ENCODE peak calls at places on chromosomes 2 and 18, in six cellular contexts. F is IMR-90, D is neuronal stem cell, R is mesenchymal stem cell, B is trophoblast cell, V is H1. O is an unnamed sample.

GRCh38 chr2:177396630-177397460 is 4.3 kb downstream of the AGPS start:
- DNase-seq in F (peak; percentile 69), D (no peak), R (peak; percentile 71), B (peak; percentile 50), V (no peak), O (peak; percentile 51)

GRCh38 chr2:128722469-128722868 is 403.8 kb upstream of the HS6ST1 start:
- DNase-seq in F (no peak), D (no peak), R (no peak), B (no peak), V (no peak), O (no peak)

GRCh38 chr18:21444465-21445023 is 156.0 kb downstream of the ESCO1 start:
- DNase-seq in F (peak; percentile 59), D (peak; percentile 32), R (peak; percentile 66), B (peak; percentile 66), V (no peak), O (peak; percentile 71)

GRCh38 chr2:99507964-99508818 is 18.4 kb upstream of the REV1 start:
- DNase-seq in F (no peak), D (no peak), R (no peak), B (no peak), V (no peak), O (no peak)

GRCh38 chr2:68993660-68994059 is 19.2 kb downstream of the GKN1 start:
- DNase-seq in F (no peak), D (no peak), R (no peak), B (no peak), V (no peak), O (no peak)

GRCh38 chr2:112493858-112494648 is 12.1 kb downstream of the TTL start:
- DNase-seq in F (peak; percentile 71), D (no peak), R (peak; percentile 76), B (peak; percentile 31), V (no peak), O (peak; percentile 18)

GRCh38 chr2:100036020-100036419 is 106.4 kb downstream of the AFF3 start:
- DNase-seq in F (no peak), D (no peak), R (no peak), B (no peak), V (no peak), O (no peak)

GRCh38 chr2:227793148-227793722 is 20.4 kb upstream of the CCL20 start:
- DNase-seq in F (no peak), D (no peak), R (peak; percentile 10), B (no peak), V (no peak), O (no peak)

GRCh38 chr2:200319587-200320337 is 13.3 kb downstream of the SPATS2L start:
- DNase-seq in F (peak; percentile 83), D (no peak), R (peak; percentile 78), B (peak; percentile 46), V (no peak), O (peak; percentile 69)

GRCh38 chr18:34787931-34788532 is 77.9 kb downstream of the DTNA start:
- DNase-seq in F (peak; percentile 69), D (peak; percentile 58), R (peak; percentile 62), B (peak; percentile 89), V (no peak), O (peak; percentile 70)

GRCh38 chr2:227164745-227165350 is 424 bp downstream of the COL4A3 start:
- DNase-seq in F (no peak), D (peak; percentile 17), R (no peak), B (peak; percentile 13), V (no peak), O (peak; percentile 46)

GRCh38 chr2:68807821-68808266 is 63.4 kb downstream of the BMP10 start:
- DNase-seq in F (peak; percentile 12), D (no peak), R (peak; percentile 51), B (peak; percentile 74), V (no peak), O (peak; percentile 19)

GRCh38 chr2:160730296-160730995 is 236.8 kb upstream of the RBMS1 start:
- DNase-seq in F (no peak), D (no peak), R (no peak), B (peak; percentile 48), V (no peak), O (peak; percentile 75)

GRCh38 chr2:27888790-27889189 is 1.4 kb downstream of the RBKS start:
- DNase-seq in F (peak; percentile 28), D (no peak), R (no peak), B (no peak), V (no peak), O (no peak)

GRCh38 chr18:57446322-57446721 is 11.1 kb downstream of the ONECUT2 start:
- DNase-seq in F (peak; percentile 4), D (no peak), R (no peak), B (peak; percentile 45), V (peak; percentile 77), O (peak; percentile 53)

GRCh38 chr18:76348267-76349066 is 146.6 kb downstream of the ZNF516 start:
- DNase-seq in F (no peak), D (no peak), R (no peak), B (no peak), V (no peak), O (peak; percentile 16)

GRCh38 chr2:120231564-120231973 is 8.4 kb upstream of the TMEM185B start:
- DNase-seq in F (no peak), D (no peak), R (no peak), B (no peak), V (no peak), O (no peak)

GRCh38 chr18:36187138-36187825 is at the start of gene MOCOS:
- DNase-seq in F (peak; percentile 42), D (peak; percentile 61), R (peak; percentile 67), B (peak; percentile 85), V (peak; percentile 94), O (peak; percentile 73)

GRCh38 chr2:65186872-65187851 is 40.5 kb upstream of the ACTR2 start:
- DNase-seq in F (peak; percentile 75), D (peak; percentile 68), R (peak; percentile 80), B (peak; percentile 92), V (peak; percentile 85), O (peak; percentile 89)

GRCh38 chr18:8801263-8801901 is 96.0 kb downstream of the MTCL1 start:
- DNase-seq in F (peak; percentile 98), D (no peak), R (peak; percentile 94), B (peak; percentile 62), V (no peak), O (peak; percentile 49)

GRCh38 chr2:241913703-241914102 is 44.2 kb downstream of the RTP5 start:
- DNase-seq in F (no peak), D (no peak), R (no peak), B (no peak), V (no peak), O (no peak)

GRCh38 chr18:38497281-38497680 is 931.7 kb upstream of the CELF4 start:
- DNase-seq in F (no peak), D (no peak), R (no peak), B (no peak), V (no peak), O (no peak)

GRCh38 chr2:21781962-21782361 is 658.2 kb downstream of the TDRD15 start:
- DNase-seq in F (no peak), D (no peak), R (no peak), B (no peak), V (no peak), O (no peak)

DNA sequence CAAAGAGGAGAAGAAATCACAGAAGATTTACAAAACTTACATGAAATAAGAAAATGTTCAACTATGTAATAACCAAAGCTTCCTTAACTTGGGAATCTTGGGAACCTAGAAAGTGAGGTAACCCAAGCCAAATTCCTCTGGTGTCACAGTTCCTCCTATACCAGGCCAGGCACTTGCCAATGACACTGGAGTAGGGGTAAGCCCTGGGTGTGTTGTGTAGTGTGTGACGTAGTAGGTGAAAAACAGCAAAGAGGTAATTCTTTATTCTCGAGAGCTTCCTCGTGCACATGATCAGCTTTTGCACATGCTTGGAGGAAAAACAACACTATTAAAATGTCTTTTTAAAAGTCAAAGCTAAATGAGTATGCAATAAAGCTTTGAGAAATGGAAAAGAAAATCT is 118.0 kb downstream of the METTL8 start:
- DNase-seq in F (no peak), D (no peak), R (no peak), B (no peak), V (peak; percentile 43), O (peak; percentile 46)
- H2BK120ac ChIP-seq in F (no peak overlapping the region), D (no peak overlapping the region), R (no peak overlapping the region), B (no peak overlapping the region), V (peak overlapping the region; percentile 100), O (peak overlapping the region; percentile 35)

GRCh38 chr2:237980751-237981150 is 13.9 kb downstream of the UBE2F start:
- DNase-seq in F (no peak), D (no peak), R (no peak), B (no peak), V (no peak), O (no peak)
- H3K4me3 ChIP-seq in F (no peak overlapping the region), D (no peak overlapping the region), R (no peak overlapping the region), B (no peak overlapping the region), V (no peak overlapping the region), O (no peak overlapping the region)

DNA sequence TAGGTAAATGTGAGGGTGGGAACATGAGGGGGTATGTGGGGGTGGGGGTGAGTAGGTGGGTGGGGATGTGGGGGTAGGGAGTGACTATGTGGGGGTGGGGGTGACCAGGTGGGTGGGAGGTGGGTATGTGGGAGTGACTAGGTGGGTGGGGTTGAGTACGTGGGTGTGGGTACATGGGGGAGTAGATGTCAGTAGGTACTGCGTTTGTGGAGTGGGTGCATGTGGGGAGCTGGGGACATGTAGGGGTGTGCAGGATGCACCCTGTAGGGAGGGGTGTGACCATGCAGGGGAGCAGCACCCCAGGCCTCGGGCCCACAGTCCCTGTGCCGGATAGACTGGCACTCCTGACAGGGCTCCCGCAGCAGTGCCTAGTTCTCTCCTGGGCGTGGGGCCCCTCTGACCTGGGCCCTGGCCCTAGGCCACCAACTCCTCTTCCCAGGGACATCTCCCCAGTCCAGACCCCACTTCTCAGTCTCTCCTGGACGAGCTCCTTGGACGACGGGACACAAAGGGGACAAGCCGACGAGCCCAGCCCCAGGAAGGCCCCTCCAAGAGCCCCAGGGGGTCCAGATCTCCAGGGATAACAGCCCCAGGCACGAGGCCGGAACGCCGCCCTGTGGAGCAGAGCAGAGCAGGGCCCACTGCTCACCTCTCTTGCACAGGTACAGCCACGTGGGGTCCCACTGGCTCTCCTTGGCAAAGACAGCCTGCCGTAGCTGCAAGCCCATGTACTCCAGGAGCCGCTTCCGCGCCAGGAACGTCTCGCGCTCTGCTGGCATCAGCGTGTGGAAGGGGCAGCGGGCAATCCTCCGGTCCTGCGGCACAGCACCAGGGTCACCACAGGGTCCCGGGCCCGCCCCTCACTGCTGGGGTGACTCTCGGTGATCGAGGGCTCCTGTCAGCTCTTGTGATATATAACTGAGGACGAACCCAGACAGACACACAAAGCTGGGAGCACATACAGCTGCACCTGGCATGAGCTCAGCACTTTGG is 58.2 kb downstream of the ANKMY1 start:
- DNase-seq in F (no peak), D (no peak), R (no peak), B (no peak), V (no peak), O (no peak)
- H2BK120ac ChIP-seq in F (no peak overlapping the region), D (no peak overlapping the region), R (no peak overlapping the region), B (no peak overlapping the region), V (no peak overlapping the region), O (no peak overlapping the region)

GRCh38 chr2:56707650-56708049 is 523.9 kb downstream of the CCDC85A start:
- DNase-seq in F (no peak), D (no peak), R (no peak), B (no peak), V (no peak), O (no peak)

GRCh38 chr2:56709181-56709580 is 525.4 kb downstream of the CCDC85A start:
- DNase-seq in F (no peak), D (no peak), R (no peak), B (no peak), V (no peak), O (no peak)

GRCh38 chr2:56703001-56703400 is 519.2 kb downstream of the CCDC85A start:
- DNase-seq in F (no peak), D (no peak), R (no peak), B (no peak), V (no peak), O (no peak)

DNA sequence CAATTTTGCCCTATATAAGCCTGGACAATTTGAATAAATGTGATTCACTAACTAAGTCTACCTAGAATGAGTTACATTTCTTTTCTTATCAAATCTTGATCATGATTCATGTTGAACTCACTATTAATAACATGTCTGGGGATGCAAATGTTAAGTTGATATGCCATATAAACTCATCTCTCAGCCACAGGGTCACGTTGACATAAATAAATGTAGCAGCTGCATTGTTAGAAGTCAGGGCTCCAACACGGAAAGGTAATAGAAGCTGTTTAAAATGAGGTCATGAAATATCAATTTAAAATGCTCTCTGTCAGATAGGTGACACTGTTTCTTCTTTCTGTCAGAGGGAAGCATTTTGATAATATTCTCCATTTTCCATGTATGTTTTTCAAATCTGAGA is 521.9 kb downstream of the CCDC85A start:
- DNase-seq in F (no peak), D (no peak), R (no peak), B (no peak), V (no peak), O (no peak)
- H3K4me3 ChIP-seq in F (no peak overlapping the region), D (no peak overlapping the region), R (no peak overlapping the region), B (no peak overlapping the region), V (no peak overlapping the region), O (no peak overlapping the region)

O was measured in mesendoderm.